ENCODE peak calls at places on chromosomes 1 and 21, in four cellular contexts. B is neural progenitor cell, D is fibroblast of lung, F is ovary. M is an unnamed sample. For H3K9me3, the result is how much of the 10 kb centered on the place peaks cover.

GRCh38 chr1:180754453-180754852 is 122.6 kb downstream of the XPR1 start:
- DNase-seq in B (no peak), D (no peak), F (no peak), M (no peak)

GRCh38 chr1:19622204-19622603 is 21.9 kb upstream of the NBL1 start:
- DNase-seq in B (no peak), D (peak), F (no peak), M (no peak)

GRCh38 chr1:109796484-109797305 is 33.0 kb upstream of the EPS8L3 start:
- DNase-seq in B (no peak), D (peak), F (no peak), M (no peak)

GRCh38 chr1:204408602-204409001 is 3.0 kb downstream of the PPP1R15B start:
- DNase-seq in B (no peak), D (no peak), F (no peak), M (no peak)

GRCh38 chr1:109475261-109475660 is 8.4 kb upstream of the ATXN7L2 start:
- DNase-seq in B (no peak), D (no peak), F (no peak), M (no peak)

GRCh38 chr1:61142726-61143500 is 60.6 kb downstream of the NFIA start:
- DNase-seq in B (no peak), D (no peak), F (peak), M (no peak)

GRCh38 chr1:175801979-175802378 is 58.6 kb upstream of the TNR start:
- DNase-seq in B (no peak), D (no peak), F (no peak), M (peak)

GRCh38 chr1:101902199-101902598 is 94.5 kb downstream of the OLFM3 start:
- DNase-seq in B (no peak), D (no peak), F (no peak), M (no peak)

GRCh38 chr1:45535988-45536766 is 14.4 kb upstream of the AKR1A1 start:
- DNase-seq in B (no peak), D (no peak), F (no peak), M (no peak)

GRCh38 chr1:185578293-185578692 is 155.9 kb upstream of the HMCN1 start:
- DNase-seq in B (no peak), D (no peak), F (no peak), M (no peak)

DNA sequence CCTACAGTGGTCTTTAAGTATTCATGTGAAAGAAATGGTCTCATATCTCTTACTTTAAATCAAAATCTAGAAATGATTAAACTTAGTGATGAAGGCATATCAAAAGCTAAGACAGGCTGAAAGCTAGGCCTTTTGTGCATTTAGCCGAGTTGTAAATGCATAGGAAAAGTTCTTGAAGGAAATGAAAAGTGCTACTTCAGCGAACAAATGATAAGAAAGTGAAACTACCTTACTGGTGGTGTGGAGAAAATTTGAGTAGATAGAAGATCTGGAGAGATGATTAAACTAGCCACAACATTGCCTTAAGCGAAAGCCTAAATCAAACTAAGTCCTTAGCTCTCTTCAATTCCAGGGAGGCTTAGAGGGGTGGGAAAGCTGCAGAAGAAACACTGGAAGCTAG is 147.6 kb downstream of the DSCAM start:
- DNase-seq in B (no peak), D (no peak), F (no peak), M (no peak)
- H3K9me3 ChIP-seq in B (under half), D (under half), F (under half), M (under half)

GRCh38 chr1:53025778-53026131 is 36.3 kb upstream of the PODN start:
- DNase-seq in B (no peak), D (peak), F (no peak), M (no peak)

GRCh38 chr1:53025034-53025777 is 36.8 kb upstream of the PODN start:
- DNase-seq in B (peak), D (peak), F (peak), M (no peak)

GRCh38 chr1:53024117-53024516 is 37.9 kb upstream of the PODN start:
- DNase-seq in B (no peak), D (no peak), F (no peak), M (no peak)

GRCh38 chr1:53020588-53020987 is 41.4 kb upstream of the PODN start:
- DNase-seq in B (no peak), D (no peak), F (no peak), M (no peak)

DNA sequence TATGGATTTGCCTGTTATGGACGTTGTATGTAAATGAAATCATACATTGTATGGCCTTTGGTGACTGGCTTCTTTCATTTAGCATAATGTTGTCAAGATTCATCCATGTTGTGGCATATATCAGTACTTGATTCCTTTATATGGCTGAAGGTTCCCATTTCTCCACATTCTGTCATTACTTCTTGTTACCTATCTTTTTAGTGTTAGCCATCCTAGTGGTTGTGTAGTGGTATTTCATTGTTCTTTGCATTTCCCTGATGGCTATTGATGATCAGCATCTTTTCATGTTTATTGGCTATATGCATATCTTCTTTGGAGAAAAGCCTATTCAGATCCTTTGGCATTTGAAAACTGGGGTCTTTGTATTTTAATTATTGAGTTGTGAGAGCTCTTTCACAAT is 39.8 kb upstream of the PODN start:
- DNase-seq in B (no peak), D (no peak), F (no peak), M (no peak)
- TF ChIP-seq CTCF in B (no peak), D (no peak), F (no peak), M (no peak)

DNA sequence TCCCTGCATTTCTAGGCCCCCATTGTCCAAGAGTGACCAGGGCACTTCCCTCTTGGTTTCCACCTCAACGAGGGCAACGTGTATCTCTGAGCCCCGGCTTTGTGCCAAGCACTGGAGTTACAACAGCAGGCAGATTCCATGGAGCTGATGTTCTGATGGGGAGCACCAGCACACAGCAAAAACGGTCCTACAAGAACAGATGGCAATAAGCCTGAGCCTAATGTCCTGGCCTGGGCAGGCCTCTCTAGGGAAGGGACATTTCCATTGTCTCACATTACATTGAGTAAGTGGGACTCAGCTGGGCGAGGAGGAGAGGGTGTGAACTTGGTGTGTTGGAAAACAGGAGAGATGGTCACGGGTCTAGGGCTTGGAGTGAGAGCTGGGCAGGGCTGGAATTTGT is 27.2 kb upstream of the NPPB start:
- DNase-seq in B (no peak), D (no peak), F (no peak), M (no peak)
- H3K9me3 ChIP-seq in B (under half), D (under half), F (under half), M (under half)

DNA sequence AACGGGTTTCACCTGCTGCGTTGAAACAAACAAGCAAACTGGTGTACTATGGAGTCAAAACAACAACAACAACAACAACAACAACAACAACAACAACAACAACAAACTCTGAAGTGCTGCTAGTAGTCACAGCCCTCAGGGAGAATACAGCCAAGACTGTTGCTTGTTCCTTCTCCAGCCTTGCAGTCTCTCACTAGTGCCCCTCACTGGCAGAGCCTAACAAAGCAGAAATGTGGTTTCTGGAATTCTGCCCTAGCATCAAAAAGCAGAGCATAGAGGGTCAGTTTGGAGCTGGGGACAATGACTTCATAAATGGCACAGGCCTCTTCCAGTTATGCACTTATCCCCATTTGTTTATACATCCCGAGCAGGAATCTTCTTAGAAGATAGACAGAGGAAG is 187.4 kb downstream of the KCNK2 start:
- DNase-seq in B (peak), D (no peak), F (no peak), M (no peak)
- TF ChIP-seq CTCF in B (peak), D (no peak), F (no peak), M (no peak)

DNA sequence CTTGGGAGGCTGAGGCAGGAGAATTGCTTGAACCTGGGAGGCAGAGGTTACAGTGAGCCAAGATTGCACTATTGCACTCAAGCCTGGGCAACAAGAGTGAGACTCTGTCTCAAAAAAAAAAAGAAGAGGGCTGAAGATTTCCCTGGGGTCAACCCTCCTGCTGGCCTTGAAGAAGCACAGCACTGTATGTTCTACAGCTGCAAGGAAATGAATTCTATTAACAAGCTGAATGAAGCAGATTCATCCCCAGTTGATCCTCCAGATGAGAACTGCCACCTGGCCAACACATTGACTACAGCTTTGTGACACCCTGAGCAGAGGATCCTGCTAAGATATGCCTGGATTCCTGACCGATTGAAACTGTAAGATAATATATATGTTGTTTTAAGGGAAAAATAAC is 129.5 kb downstream of the ADSS2 start:
- DNase-seq in B (no peak), D (peak), F (no peak), M (no peak)
- H3K9me3 ChIP-seq in B (under half), D (under half), F (under half), M (under half)

DNA sequence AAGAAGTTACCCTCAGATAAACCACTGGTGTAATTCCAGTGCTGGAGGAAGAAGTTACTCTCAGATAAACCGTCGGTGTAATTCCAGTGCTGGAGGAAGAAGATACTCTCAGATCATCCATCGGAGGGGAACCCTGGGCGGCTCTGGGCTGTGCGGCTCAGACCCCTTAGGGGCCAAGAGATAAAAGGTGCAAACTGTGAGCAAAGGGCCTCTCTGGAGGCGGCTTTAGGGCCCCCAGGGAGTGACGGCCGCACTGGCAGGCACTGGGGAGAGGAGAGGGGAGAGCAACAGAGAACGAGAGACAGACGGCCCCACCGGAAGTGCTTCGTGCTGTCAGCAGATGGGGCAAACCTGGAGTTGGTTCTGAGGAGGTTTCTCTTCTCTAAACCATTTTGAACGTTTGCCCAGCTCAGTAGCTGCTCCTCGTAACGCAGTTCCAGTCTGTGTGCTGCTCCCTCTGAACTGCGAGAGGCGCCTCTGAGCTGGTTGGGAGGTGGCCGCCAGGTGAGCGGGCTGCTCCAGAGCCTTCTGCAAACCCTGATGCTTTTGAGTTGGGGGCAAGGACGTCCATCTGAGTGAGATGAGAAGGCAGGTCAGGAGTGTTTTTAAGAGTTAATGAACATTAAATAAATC is 62.6 kb upstream of the COL6A1 start:
- DNase-seq in B (no peak), D (no peak), F (no peak), M (no peak)
- TF ChIP-seq CTCF in B (no peak), D (no peak), F (no peak), M (no peak)

GRCh38 chr1:227654431-227654830 is 80.7 kb downstream of the JMJD4 start:
- DNase-seq in B (no peak), D (peak), F (no peak), M (no peak)
- H3K9me3 ChIP-seq in B (half or more), D (under half), F (under half), M (under half)

GRCh38 chr1:43171876-43172531 is at the start of the genes CFAP57 and EBNA1BP2:
- DNase-seq in B (peak), D (peak), F (peak), M (peak)
- TF ChIP-seq CTCF in B (no peak), D (no peak), F (no peak), M (no peak)

DNA sequence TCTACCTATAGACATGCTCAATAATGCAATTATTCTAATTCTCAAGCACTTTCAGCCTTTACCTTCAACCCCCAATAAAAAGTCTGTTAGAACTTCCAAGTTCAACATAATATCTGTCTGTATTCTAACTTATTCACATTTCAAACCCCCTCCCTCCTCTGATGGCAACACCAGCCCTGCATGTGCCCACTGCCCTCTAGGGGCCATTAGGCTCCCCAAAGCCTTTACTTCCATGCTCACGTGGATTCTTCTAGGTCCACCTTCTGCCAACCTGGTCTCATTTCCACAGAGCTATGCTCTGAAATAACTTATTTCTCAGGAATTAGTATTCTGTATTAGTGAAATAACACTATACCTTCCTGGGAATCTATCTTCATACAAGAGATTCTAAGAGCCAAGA is 22.2 kb upstream of the KPRP start:
- DNase-seq in B (no peak), D (no peak), F (no peak), M (no peak)
- H3K9me3 ChIP-seq in B (under half), D (under half), F (under half), M (under half)

M was measured in pancreas.